ENCODE peak calls at places on chromosomes 11 and 22, in five cellular contexts. H, O, R, J and I are unnamed samples.

GRCh38 chr22:49951986-49952896 is 8.3 kb upstream of the PIM3 start:
- DNase-seq in O (no peak), H (no peak), J (no peak), R (no peak), I (no peak)

GRCh38 chr22:27329966-27330645 is 471.4 kb downstream of the MN1 start:
- DNase-seq in O (no peak), J (peak), H (no peak), R (no peak), I (no peak)

GRCh38 chr11:76203937-76204336 is 2.4 kb downstream of the WNT11 start:
- DNase-seq in O (no peak), J (no peak), R (no peak), H (no peak), I (no peak)

GRCh38 chr22:19085233-19086043 is 36.8 kb downstream of the DGCR2 start:
- DNase-seq in H (peak), O (no peak), J (no peak), R (no peak), I (no peak)

GRCh38 chr22:34950480-34950879 is 115.5 kb upstream of the ISX start:
- DNase-seq in H (no peak), O (no peak), J (no peak), R (no peak), I (no peak)

GRCh38 chr11:69003301-69003865 is 9.7 kb downstream of the MRGPRF start:
- DNase-seq in J (no peak), R (no peak), O (no peak), H (no peak), I (peak)

GRCh38 chr11:110759972-110760381 is 47.7 kb upstream of the ARHGAP20 start:
- DNase-seq in H (no peak), R (peak), O (no peak), J (no peak), I (peak)

GRCh38 chr11:94933225-94934130 is 39.9 kb downstream of the CWC15 start:
- DNase-seq in R (no peak), H (no peak), O (peak), J (no peak), I (no peak)

GRCh38 chr11:71106671-71107070 is 145.7 kb downstream of the SHANK2 start:
- DNase-seq in O (no peak), H (no peak), J (no peak), R (no peak), I (no peak)

GRCh38 chr11:130827697-130828377 is 88.4 kb downstream of the SNX19 start:
- DNase-seq in H (peak), J (peak), R (peak), O (peak), I (peak)

GRCh38 chr11:68373810-68374501 is 61.6 kb downstream of the LRP5 start:
- DNase-seq in H (no peak), J (no peak), R (peak), O (no peak), I (peak)

GRCh38 chr11:75476716-75477613 is 44.0 kb upstream of the KLHL35 start:
- DNase-seq in J (no peak), O (no peak), R (peak), H (peak), I (no peak)

GRCh38 chr11:12602421-12602820 is 71.8 kb upstream of the TEAD1 start:
- DNase-seq in R (no peak), O (no peak), J (no peak), H (no peak), I (no peak)

GRCh38 chr11:29435421-29435820 is 581.4 kb downstream of the KCNA4 start:
- DNase-seq in O (no peak), H (no peak), J (no peak), R (no peak), I (no peak)

GRCh38 chr11:11230802-11231562 is 122.1 kb downstream of the CSNK2A3 start:
- DNase-seq in J (peak), R (no peak), H (peak), O (no peak), I (no peak)

GRCh38 chr11:8838248-8838647 is 72.7 kb upstream of the AKIP1 start:
- DNase-seq in H (no peak), O (no peak), J (no peak), R (no peak), I (no peak)

GRCh38 chr11:131195801-131196517 is 174.5 kb upstream of the NTM start:
- DNase-seq in J (no peak), R (peak), O (no peak), H (no peak), I (peak)

GRCh38 chr22:49020314-49020713 is 807.4 kb downstream of the BRD1 start:
- DNase-seq in H (no peak), O (no peak), R (no peak), J (no peak), I (no peak)

GRCh38 chr11:122706261-122706660 is 50.7 kb downstream of the UBASH3B start:
- DNase-seq in O (no peak), R (no peak), J (no peak), H (no peak), I (no peak)

GRCh38 chr11:9269492-9270030 is 4.4 kb upstream of the DENND5A start:
- DNase-seq in O (no peak), H (no peak), R (no peak), J (no peak), I (peak)

GRCh38 chr11:104700609-104701008 is 197.7 kb downstream of the CASP12 start:
- DNase-seq in O (no peak), H (no peak), J (no peak), R (no peak), I (no peak)

GRCh38 chr11:72421351-72421750 is 13.0 kb downstream of the CLPB start:
- DNase-seq in J (no peak), R (no peak), H (no peak), O (no peak), I (no peak)

GRCh38 chr11:117833401-117833891 is 8.9 kb upstream of the FXYD2 start:
- DNase-seq in J (peak), H (no peak), O (peak), R (peak), I (peak)

GRCh38 chr11:93570759-93571413 is 27.7 kb upstream of the SMCO4 start:
- DNase-seq in O (no peak), H (no peak), J (no peak), R (no peak), I (peak)

GRCh38 chr11:68031136-68031459 is 617 bp downstream of the NDUFS8 start:
- DNase-seq in O (no peak), H (no peak), R (no peak), J (no peak), I (no peak)

GRCh38 chr22:43829904-43830851 is 18.1 kb upstream of the EFCAB6 start:
- DNase-seq in J (no peak), H (no peak), R (no peak), O (peak), I (no peak)

GRCh38 chr22:40094449-40094848 is 83.3 kb upstream of the TNRC6B start:
- DNase-seq in O (no peak), J (no peak), R (no peak), H (no peak), I (no peak)

GRCh38 chr22:27726726-27727449 is 74.7 kb downstream of the MN1 start:
- DNase-seq in J (no peak), R (peak), H (peak), O (peak), I (peak)

DNA sequence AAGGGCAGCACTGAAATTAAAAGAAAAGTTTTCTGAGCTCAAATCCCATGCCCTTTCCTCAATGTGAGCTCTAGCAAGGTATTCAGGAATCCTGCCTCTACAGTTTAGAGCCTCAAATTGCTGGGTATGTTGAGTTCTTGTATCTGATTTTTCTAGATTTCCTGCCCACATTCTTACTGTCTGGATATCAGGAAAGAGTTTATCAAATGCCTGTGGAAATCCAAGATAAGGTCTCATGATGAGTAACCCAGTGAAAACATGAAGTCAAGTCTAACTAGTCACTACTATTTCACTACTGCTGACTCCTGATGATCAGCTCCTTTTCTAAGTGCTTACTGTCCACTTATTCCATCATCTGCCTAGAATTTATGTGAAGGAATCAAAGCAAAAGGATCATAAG is 29.8 kb downstream of the LIMK2 start:
- DNase-seq in R (no peak), J (no peak), O (no peak), H (no peak), I (no peak)
- TF ChIP-seq POLR2AphosphoS5 in R (no peak), J (no peak), O (no peak), H (no peak), I (no peak)

DNA sequence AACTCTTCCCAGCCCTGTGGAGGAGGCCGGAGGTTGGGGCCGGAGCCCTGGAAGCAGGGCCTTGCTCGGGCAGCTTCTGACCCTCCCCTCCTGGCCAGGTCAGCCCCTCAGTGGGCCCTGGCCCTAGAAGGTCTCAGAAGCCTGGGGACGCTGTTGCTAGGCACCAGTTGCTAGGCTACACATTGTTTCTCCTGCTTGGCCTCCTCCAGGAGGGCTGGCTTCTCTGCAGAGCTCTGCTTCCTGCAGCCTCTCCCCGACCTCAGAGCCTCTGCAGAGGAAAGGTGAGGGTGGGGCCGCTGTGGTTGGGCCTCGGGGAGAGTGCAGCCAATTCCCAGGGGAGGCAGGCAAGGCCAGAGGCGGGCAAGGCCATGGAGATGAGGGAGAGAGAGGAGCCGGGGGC is 27.6 kb upstream of the LRRC10B start:
- DNase-seq in H (peak), J (peak), O (no peak), R (no peak), I (peak)
- H3K27ac ChIP-seq in H (no peak), J (no peak), O (no peak), R (no peak), I (no peak)

DNA sequence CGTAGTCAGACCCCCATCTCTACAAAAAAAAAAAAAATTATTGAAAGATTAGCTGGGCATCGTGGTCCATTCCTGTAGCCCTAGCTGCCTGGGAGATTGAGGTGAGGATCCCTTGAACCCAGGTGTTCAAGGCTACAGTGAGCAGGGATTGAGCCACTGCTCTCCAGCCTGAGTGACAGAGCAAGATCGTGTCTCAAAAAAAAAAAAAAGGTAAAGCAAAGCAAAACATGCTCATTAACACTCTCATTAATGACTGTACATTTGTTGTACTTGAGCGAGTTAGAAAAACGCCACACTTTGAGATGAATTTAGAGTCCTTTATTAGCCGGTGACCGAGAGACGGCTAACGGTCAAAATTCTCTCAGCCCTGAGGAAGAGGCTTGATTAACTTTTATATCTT is 6.2 kb upstream of the SERHL2 start:
- DNase-seq in H (no peak), O (no peak), R (no peak), J (no peak), I (no peak)
- TF ChIP-seq EP300 in H (no peak), O (no peak), R (no peak), J (no peak), I (no peak)

GRCh38 chr11:65491163-65491465 is 7.7 kb upstream of the MALAT1 start:
- DNase-seq in H (no peak), J (no peak), O (peak), R (no peak), I (no peak)

GRCh38 chr11:65489706-65490310 is 9.0 kb upstream of the MALAT1 start:
- DNase-seq in J (no peak), R (peak), H (no peak), O (peak), I (peak)

GRCh38 chr11:65487467-65488272 is 11.2 kb upstream of the MALAT1 start:
- DNase-seq in R (peak), O (peak), J (peak), H (peak), I (peak)

GRCh38 chr11:65488273-65489058 is 10.4 kb upstream of the MALAT1 start:
- DNase-seq in R (no peak), J (no peak), O (peak), H (no peak), I (peak)

DNA sequence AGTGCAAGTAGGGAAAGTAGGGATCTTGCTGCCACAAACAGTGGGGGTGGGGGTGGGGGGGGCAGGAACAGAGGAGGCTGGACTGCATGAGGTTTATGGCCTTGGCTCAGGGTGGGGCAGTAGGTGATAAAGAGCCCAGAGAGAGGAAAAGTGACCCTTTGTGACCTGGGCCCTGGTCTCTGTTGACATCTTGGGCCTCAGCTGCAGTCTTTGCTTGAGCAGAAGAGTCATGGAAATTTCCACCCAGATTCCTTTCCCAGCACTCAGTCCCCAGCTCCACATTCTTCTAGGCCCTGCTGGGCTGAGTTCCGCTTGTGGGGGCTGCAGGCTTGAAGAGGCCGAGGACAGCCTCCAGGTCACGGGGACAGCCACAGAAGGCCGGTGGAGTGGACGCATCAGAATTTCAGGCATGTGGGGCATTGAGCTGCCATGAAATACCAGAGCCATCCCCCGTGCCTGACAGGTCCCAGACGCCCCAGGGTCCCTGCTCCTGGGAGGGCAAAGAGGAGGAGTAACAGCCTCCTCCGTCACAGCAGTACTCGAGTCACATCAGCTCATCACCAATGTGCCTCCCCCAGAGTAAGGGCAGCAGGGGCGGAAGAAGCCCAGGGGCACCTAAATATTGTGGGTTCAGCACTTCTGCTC is 9.7 kb upstream of the MALAT1 start:
- DNase-seq in H (no peak), J (peak), R (no peak), O (peak), I (peak)
- TF ChIP-seq POLR2AphosphoS5 in H (no peak), J (peak), R (peak), O (no peak), I (peak)

GRCh38 chr22:41779889-41780505 is 20.5 kb upstream of the CCDC134 start:
- DNase-seq in O (no peak), H (no peak), R (no peak), J (no peak), I (no peak)

GRCh38 chr22:41782316-41782715 is 18.2 kb upstream of the CCDC134 start:
- DNase-seq in O (no peak), H (no peak), J (no peak), R (no peak), I (peak)

GRCh38 chr22:41780714-41781507 is 19.6 kb upstream of the CCDC134 start:
- DNase-seq in H (peak), R (peak), O (peak), J (no peak), I (peak)

GRCh38 chr22:41782751-41783150 is 17.7 kb upstream of the CCDC134 start:
- DNase-seq in J (no peak), R (no peak), O (no peak), H (no peak), I (no peak)

DNA sequence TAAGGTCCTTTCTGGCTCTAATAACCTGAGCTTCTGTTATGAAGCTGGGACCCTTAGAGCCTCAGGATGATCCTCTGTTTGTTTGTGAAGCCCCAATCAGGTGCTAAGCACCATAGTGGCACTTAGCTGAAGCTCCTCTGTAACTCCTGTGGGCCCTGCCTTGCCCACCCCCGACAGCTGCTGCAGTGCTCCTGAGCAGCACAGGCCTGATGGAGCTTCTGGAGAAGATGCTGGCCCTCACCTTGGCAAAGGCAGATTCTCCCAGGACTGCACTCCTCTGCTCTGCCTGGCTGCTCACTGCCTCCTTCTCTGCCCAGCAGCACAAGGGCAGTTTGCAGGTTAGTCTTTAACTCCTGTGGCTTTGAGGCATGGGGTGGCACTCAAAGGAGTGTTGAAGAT is 19.0 kb upstream of the CCDC134 start:
- DNase-seq in J (no peak), R (no peak), H (no peak), O (no peak), I (no peak)
- H3K27ac ChIP-seq in J (no peak), R (no peak), H (no peak), O (no peak), I (peak)

DNA sequence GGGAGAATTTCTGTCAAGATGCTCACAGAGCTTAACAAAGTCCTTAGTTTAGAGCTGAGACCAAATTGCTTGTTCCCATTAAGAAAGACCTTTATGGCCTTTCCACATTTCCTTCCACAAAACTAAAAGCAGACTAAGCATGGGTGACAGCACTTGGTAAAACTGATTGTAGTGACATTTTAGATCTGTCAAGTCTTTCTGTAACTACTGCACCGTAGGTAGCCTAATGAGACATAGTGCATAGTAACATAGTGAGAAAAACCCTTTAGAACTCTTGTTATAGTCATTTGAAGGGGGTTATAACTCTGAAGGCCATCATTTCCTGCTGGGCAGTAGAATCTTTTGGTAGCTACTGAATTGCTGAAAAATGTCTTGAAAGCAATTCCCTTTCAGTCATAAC is 990.9 kb upstream of the CNTN5 start:
- DNase-seq in J (no peak), O (no peak), R (no peak), H (no peak), I (no peak)
- TF ChIP-seq EP300 in J (no peak), O (no peak), R (no peak), H (no peak), I (no peak)

GRCh38 chr22:45550891-45551290 is 48.2 kb downstream of the FBLN1 start:
- DNase-seq in H (no peak), O (no peak), J (no peak), R (no peak), I (no peak)

GRCh38 chr22:45548441-45548840 is 45.8 kb downstream of the FBLN1 start:
- DNase-seq in R (no peak), O (peak), J (no peak), H (no peak), I (no peak)

GRCh38 chr22:45549739-45550138 is 47.1 kb downstream of the FBLN1 start:
- DNase-seq in J (no peak), R (no peak), O (no peak), H (no peak), I (no peak)

GRCh38 chr22:45550416-45550815 is 47.7 kb downstream of the FBLN1 start:
- DNase-seq in J (no peak), O (no peak), H (no peak), R (no peak), I (no peak)

DNA sequence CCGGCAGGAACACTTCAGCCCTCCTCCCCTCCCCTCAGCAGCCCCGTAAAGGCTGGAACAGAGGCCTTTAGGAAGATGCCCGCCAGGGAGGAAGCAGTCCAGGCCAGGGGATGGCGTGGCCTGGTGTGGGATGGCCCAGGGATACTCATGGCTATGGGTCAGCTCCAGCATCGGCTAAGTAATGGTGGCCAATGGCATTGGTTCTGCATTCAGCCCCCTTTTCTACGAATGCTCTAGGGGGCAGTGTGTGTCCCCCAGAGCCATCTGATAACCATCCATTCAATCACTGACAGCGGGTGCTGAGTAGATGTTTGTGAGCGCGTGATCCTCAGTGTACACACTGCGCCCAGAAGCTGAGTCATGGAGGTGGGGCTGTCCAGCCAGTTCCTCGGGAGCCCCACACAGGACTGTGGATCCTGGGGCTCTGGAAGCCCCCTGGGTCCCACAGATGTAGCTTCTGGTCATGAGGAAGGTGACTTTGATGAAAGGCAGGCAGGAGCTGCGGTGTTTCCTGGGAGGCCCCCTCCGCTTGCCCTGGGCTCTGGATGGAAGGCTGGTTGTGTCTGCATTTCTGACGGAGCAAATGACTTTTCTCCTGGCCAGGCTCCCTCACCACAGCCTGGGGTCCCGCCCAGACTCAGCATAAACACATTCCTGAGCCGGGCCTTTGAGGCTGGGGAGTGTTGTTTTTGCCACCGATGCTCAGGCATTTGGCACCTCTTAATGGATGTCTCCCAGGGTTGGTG is 46.5 kb downstream of the FBLN1 start:
- DNase-seq in R (peak), O (peak), J (no peak), H (peak), I (peak)
- TF ChIP-seq POLR2AphosphoS5 in R (peak), O (peak), J (no peak), H (no peak), I (peak)